ENCODE peak calls at places on chromosomes 4 and X, in ten cellular contexts. K is astrocyte, J is GM06990, Z is neural progenitor cell, O is psoas muscle, V is adrenal gland, E is PC-3, S is MM.1S, D is HCT116, C is tibial artery. L is an unnamed sample.
A peak's percentile ranks its signal among the peaks of the same experiment; 100 is the strongest.

GRCh38 chr4:187633245-187633644 is 362.3 kb upstream of the ZFP42 start:
- DNase-seq in K (no peak), J (no peak), Z (no peak), O (no peak), V (no peak), E (no peak), S (no peak), D (no peak), C (no peak), L (no peak)

GRCh38 chr4:74768857-74769525 is 25.3 kb downstream of the BTC start:
- DNase-seq in K (peak; percentile 30), J (no peak), Z (no peak), O (no peak), V (no peak), E (peak; percentile 89), S (no peak), D (peak; percentile 92), C (no peak), L (no peak)

GRCh38 chr4:25810815-25811690 is 51.7 kb downstream of the SEL1L3 start:
- DNase-seq in K (peak; percentile 86), J (no peak), Z (no peak), O (no peak), V (no peak), E (peak; percentile 59), S (no peak), D (no peak), C (no peak), L (peak; percentile 19)

GRCh38 chr4:55807556-55807955 is 12.0 kb upstream of the EXOC1L start:
- DNase-seq in K (no peak), J (no peak), Z (no peak), O (no peak), V (no peak), E (no peak), S (no peak), D (no peak), C (no peak), L (no peak)

GRCh38 chr4:57044996-57045395 is 65.2 kb downstream of the IGFBP7 start:
- DNase-seq in K (peak; percentile 81), J (no peak), Z (no peak), O (no peak), V (no peak), E (peak; percentile 69), S (no peak), D (no peak), C (no peak), L (no peak)

GRCh38 chrX:71616672-71617529 is 1.4 kb downstream of the CXCR3 start:
- DNase-seq in K (no peak), J (no peak), Z (no peak), O (no peak), V (no peak), E (no peak), S (no peak), D (no peak), C (no peak), L (no peak)

GRCh38 chrX:154775611-154776349 is 13.1 kb downstream of the DKC1 start:
- DNase-seq in K (no peak), J (no peak), Z (no peak), O (no peak), V (peak; percentile 25), E (peak; percentile 13), S (peak; percentile 19), D (no peak), C (no peak), L (no peak)

GRCh38 chr4:4327652-4328121 is 37.6 kb downstream of the ZBTB49 start:
- DNase-seq in K (no peak), J (no peak), Z (peak; percentile 74), O (no peak), V (peak; percentile 32), E (peak; percentile 19), S (no peak), D (no peak), C (no peak), L (no peak)

GRCh38 chr4:149823770-149824221 is 8.2 kb upstream of the IQCM start:
- DNase-seq in K (peak; percentile 87), J (no peak), Z (no peak), O (no peak), V (no peak), E (peak; percentile 79), S (no peak), D (peak; percentile 39), C (no peak), L (no peak)

GRCh38 chr4:114922582-114922912 is 190.9 kb downstream of the NDST4 start:
- DNase-seq in K (no peak), J (no peak), Z (no peak), O (no peak), V (no peak), E (no peak), S (no peak), D (no peak), C (no peak), L (no peak)

GRCh38 chrX:110741213-110741796 is 54.3 kb downstream of the CHRDL1 start:
- DNase-seq in K (peak; percentile 76), J (no peak), Z (no peak), O (no peak), V (no peak), E (peak; percentile 10), S (no peak), D (no peak), C (no peak), L (no peak)

GRCh38 chr4:136687596-136687995 is 844.7 kb downstream of the PCDH18 start:
- DNase-seq in K (no peak), J (no peak), Z (no peak), O (no peak), V (no peak), E (no peak), S (no peak), D (no peak), C (no peak), L (no peak)

GRCh38 chr4:142366821-142367220 is 479.3 kb downstream of the INPP4B start:
- DNase-seq in K (no peak), J (no peak), Z (peak; percentile 44), O (no peak), V (no peak), E (no peak), S (no peak), D (no peak), C (no peak), L (no peak)

GRCh38 chrX:3094261-3094660 is 53.0 kb downstream of the ARSF start:
- DNase-seq in K (peak; percentile 27), J (no peak), Z (no peak), O (no peak), V (no peak), E (peak; percentile 55), S (no peak), D (peak; percentile 15), C (no peak), L (no peak)

GRCh38 chr4:83771113-83771705 is 235.3 kb downstream of the GPAT3 start:
- DNase-seq in K (peak; percentile 15), J (no peak), Z (peak; percentile 50), O (no peak), V (no peak), E (peak; percentile 42), S (peak; percentile 29), D (peak; percentile 51), C (no peak), L (no peak)

GRCh38 chrX:12570859-12571501 is 220.2 kb upstream of the PRPS2 start:
- DNase-seq in K (no peak), J (no peak), Z (no peak), O (no peak), V (no peak), E (no peak), S (peak; percentile 18), D (no peak), C (no peak), L (no peak)

GRCh38 chr4:98006060-98006459 is 137.2 kb downstream of the STPG2 start:
- DNase-seq in K (no peak), J (no peak), Z (no peak), O (no peak), V (no peak), E (no peak), S (no peak), D (no peak), C (no peak), L (no peak)

GRCh38 chr4:101174679-101175078 is 172.6 kb downstream of the PPP3CA start:
- DNase-seq in K (no peak), J (no peak), Z (no peak), O (no peak), V (no peak), E (no peak), S (no peak), D (no peak), C (no peak), L (no peak)

GRCh38 chr4:101178731-101179130 is 168.6 kb downstream of the PPP3CA start:
- DNase-seq in K (peak; percentile 78), J (no peak), Z (no peak), O (no peak), V (no peak), E (peak; percentile 38), S (no peak), D (no peak), C (no peak), L (no peak)

GRCh38 chr4:101171747-101172146 is 175.6 kb downstream of the PPP3CA start:
- DNase-seq in K (peak; percentile 55), J (no peak), Z (no peak), O (no peak), V (no peak), E (peak; percentile 80), S (no peak), D (no peak), C (no peak), L (no peak)

GRCh38 chr4:101177146-101177545 is 170.2 kb downstream of the PPP3CA start:
- DNase-seq in K (no peak), J (no peak), Z (no peak), O (no peak), V (no peak), E (no peak), S (no peak), D (no peak), C (no peak), L (no peak)

GRCh38 chr4:101175896-101176676 is 171.2 kb downstream of the PPP3CA start:
- DNase-seq in K (no peak), J (no peak), Z (no peak), O (no peak), V (peak; percentile 36), E (no peak), S (no peak), D (no peak), C (no peak), L (peak; percentile 60)
- TF ChIP-seq CTCF in K (no peak), J (no peak), Z (no peak), O (no peak), V (no peak), E (no peak), S (no peak), D (no peak), C (no peak), L (no peak)

GRCh38 chr4:107997794-107998193 is 8.1 kb downstream of the HADH start:
- DNase-seq in K (no peak), J (no peak), Z (no peak), O (no peak), V (no peak), E (no peak), S (no peak), D (no peak), C (no peak), L (no peak)
- H3K36me3 ChIP-seq in K (no peaks in the 10 kb centered on the region), J (no peaks in the 10 kb centered on the region), Z (no peaks in the 10 kb centered on the region), O (no peaks in the 10 kb centered on the region), V (no peaks in the 10 kb centered on the region), E (peaks cover 8% of the 10 kb centered on the region), S (peaks cover 5% of the 10 kb centered on the region), D (no peaks in the 10 kb centered on the region), C (no peaks in the 10 kb centered on the region), L (no peaks in the 10 kb centered on the region)

GRCh38 chr4:174134361-174134760 is 149.1 kb downstream of the FBXO8 start:
- DNase-seq in K (no peak), J (no peak), Z (no peak), O (no peak), V (no peak), E (no peak), S (no peak), D (no peak), C (no peak), L (no peak)
- H3K4me3 ChIP-seq in K (no peak overlapping the region), J (no peak overlapping the region), Z (no peak overlapping the region), O (peak overlapping the region; percentile 17), V (no peak overlapping the region), E (peak overlapping the region; percentile 23), S (no peak overlapping the region), D (no peak overlapping the region), C (no peak overlapping the region), L (no peak overlapping the region)

GRCh38 chr4:87505862-87506261 is 23.3 kb downstream of the SPARCL1 start:
- DNase-seq in K (no peak), J (no peak), Z (peak; percentile 39), O (no peak), V (no peak), E (no peak), S (no peak), D (no peak), C (no peak), L (no peak)
- TF ChIP-seq CTCF in K (no peak), J (peak; percentile 35), Z (peak; percentile 54), O (no peak), V (no peak), E (peak; percentile 35), S (peak; percentile 14), D (peak; percentile 63), C (no peak), L (no peak)